ENCODE peak calls at places on chromosomes 16 and 17, in seven cellular contexts. U is hepatocyte; N is stomach; M is naive thymus-derived CD4-positive, alpha-beta T cell; L is psoas muscle; I is tibial nerve; K is GM23338. W is an unnamed sample.

GRCh38 chr17:58997756-58998553 is 108.7 kb downstream of the TRIM37 start:
- DNase-seq in M (no peak), L (no peak), I (no peak), U (no peak), N (no peak), K (no peak), W (no peak)

GRCh38 chr16:28218109-28218508 is 6.3 kb upstream of the XPO6 start:
- DNase-seq in M (peak; percentile 71), I (no peak), N (peak; percentile 37), L (no peak), U (peak; percentile 23), K (peak; percentile 78), W (peak; percentile 43)

GRCh38 chr17:44760474-44761308 is 1.9 kb downstream of the ADAM11 start:
- DNase-seq in L (no peak), N (no peak), U (no peak), K (no peak), M (no peak), I (no peak), W (no peak)

GRCh38 chr17:65389956-65390355 is 171.5 kb downstream of the AXIN2 start:
- DNase-seq in N (no peak), K (no peak), M (no peak), L (no peak), I (no peak), U (no peak), W (no peak)

GRCh38 chr17:5488752-5489151 is 2.4 kb downstream of the MIS12 start:
- DNase-seq in K (no peak), I (no peak), M (no peak), U (no peak), L (no peak), N (no peak), W (no peak)

GRCh38 chr17:17376362-17376761 is 73.2 kb downstream of the NT5M start:
- DNase-seq in L (no peak), M (no peak), U (peak; percentile 41), K (no peak), N (no peak), I (no peak), W (peak; percentile 26)

GRCh38 chr17:62857526-62857925 is 49.4 kb upstream of the MARCHF10 start:
- DNase-seq in U (no peak), L (no peak), N (no peak), I (no peak), M (no peak), K (no peak), W (no peak)

GRCh38 chr17:30368896-30369720 is 9.6 kb upstream of the CPD start:
- DNase-seq in U (no peak), L (no peak), I (no peak), M (no peak), K (no peak), N (no peak), W (no peak)

GRCh38 chr17:193841-194806 is 12.7 kb upstream of the DOC2B start:
- DNase-seq in U (peak; percentile 62), N (no peak), I (no peak), L (no peak), M (no peak), K (no peak), W (no peak)

GRCh38 chr17:48100591-48101011 is 677 bp downstream of the CBX1 start:
- DNase-seq in K (peak; percentile 89), L (peak; percentile 54), M (no peak), U (peak; percentile 75), I (no peak), N (peak; percentile 46), W (peak; percentile 88)

GRCh38 chr16:64159986-64160385 is 961.9 kb downstream of the CDH11 start:
- DNase-seq in U (no peak), M (no peak), I (no peak), K (no peak), L (no peak), N (no peak), W (no peak)

GRCh38 chr17:42221886-42222745 is 27.8 kb upstream of the GHDC start:
- DNase-seq in I (no peak), M (peak; percentile 58), L (peak; percentile 34), K (peak; percentile 83), U (peak; percentile 66), N (peak; percentile 55), W (no peak)

DNA sequence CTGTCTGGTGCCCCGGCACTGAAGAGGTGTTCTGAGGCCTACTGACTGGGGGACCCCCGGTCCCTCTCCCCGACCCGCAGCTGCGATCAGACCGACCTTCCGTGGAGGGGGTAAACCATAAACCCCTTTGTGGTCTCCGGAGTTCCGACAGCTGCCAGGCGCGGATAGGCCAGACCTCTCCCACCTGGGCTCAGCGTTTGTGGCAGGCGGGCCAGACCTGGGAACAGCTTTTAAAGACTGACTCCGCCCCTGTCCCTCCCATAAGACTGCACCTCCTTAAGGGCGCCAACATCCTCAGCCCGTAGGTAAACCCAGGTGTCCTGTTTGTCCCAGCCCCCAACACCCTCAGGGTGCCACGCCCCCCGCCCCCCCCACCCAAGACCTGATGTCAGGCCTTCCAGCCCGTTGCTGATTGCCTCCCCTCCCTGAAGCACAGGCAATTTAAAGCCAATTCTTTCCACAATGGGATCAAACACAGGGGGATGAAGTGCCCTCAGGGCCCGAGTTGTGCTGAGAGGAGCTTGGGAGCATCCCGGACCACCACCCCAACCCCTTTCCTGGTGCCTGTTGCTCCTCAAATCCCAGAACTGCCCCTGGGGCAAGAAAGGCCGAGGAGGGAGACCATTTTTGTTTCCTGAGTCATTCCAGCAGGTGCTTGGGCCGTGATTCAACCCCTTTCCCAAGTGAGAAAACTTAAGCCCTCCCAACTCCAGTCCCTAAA is at the start of gene SOX15:
- DNase-seq in K (peak; percentile 82), N (no peak), U (peak; percentile 19), M (no peak), I (no peak), L (no peak), W (no peak)
- H3K4me3 ChIP-seq in K (peak within 1 kb of the TSS; percentile 88), N (peak within 1 kb of the TSS; percentile 38), U (no peak within 1 kb of the TSS), M (no peak within 1 kb of the TSS), I (peak within 1 kb of the TSS; percentile 35), L (peak within 1 kb of the TSS; percentile 58), W (no peak within 1 kb of the TSS)

GRCh38 chr16:73025506-73026131 is 22.3 kb downstream of the ZFHX3 start:
- DNase-seq in N (no peak), K (no peak), U (no peak), M (no peak), I (no peak), L (no peak), W (no peak)

GRCh38 chr16:73024571-73025105 is 23.3 kb downstream of the ZFHX3 start:
- DNase-seq in N (no peak), I (no peak), L (no peak), K (no peak), U (no peak), M (no peak), W (no peak)

GRCh38 chr16:73023752-73024570 is 24.0 kb downstream of the ZFHX3 start:
- DNase-seq in K (no peak), L (no peak), U (no peak), N (no peak), I (no peak), M (no peak), W (no peak)

GRCh38 chr16:73023320-73023719 is 24.6 kb downstream of the ZFHX3 start:
- DNase-seq in L (no peak), M (no peak), U (no peak), N (no peak), K (no peak), I (no peak), W (no peak)

DNA sequence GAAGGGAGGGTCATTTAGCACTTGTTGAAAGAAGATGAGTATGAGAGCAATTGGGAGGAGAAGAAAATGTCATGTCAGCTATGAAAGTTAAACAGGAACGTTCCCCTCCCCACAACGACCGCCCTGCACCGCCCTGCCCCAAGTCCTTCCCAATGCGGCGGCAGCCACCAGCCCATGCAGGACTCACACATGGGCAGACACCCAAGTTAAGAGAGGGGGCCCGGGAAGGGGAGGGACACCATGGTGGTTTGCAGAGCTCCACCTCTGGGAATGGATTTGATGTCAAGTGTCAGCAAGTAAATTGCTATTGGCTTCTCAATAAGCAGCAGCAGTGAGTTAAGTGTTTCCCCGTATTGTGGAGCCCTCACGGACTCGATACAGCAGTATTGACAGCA is 22.8 kb downstream of the ZFHX3 start:
- DNase-seq in K (no peak), U (no peak), I (no peak), N (no peak), L (peak; percentile 32), M (no peak), W (no peak)
- H3K27me3 ChIP-seq in K (peaks cover 68% of the 10 kb centered on the region), U (no peaks in the 10 kb centered on the region), I (no peaks in the 10 kb centered on the region), N (no peaks in the 10 kb centered on the region), L (no peaks in the 10 kb centered on the region), M (no peaks in the 10 kb centered on the region), W (no peaks in the 10 kb centered on the region)

GRCh38 chr16:86495756-86496261 is 14.5 kb upstream of the FOXF1 start:
- DNase-seq in K (peak; percentile 48), U (no peak), M (no peak), L (no peak), N (no peak), I (no peak), W (no peak)
- H3K4me3 ChIP-seq in K (no peak overlapping the region), U (no peak overlapping the region), M (no peak overlapping the region), L (no peak overlapping the region), N (peak overlapping the region; percentile 46), I (no peak overlapping the region), W (no peak overlapping the region)

GRCh38 chr17:2108170-2108569 is 53.3 kb downstream of the HIC1 start:
- DNase-seq in U (no peak), L (no peak), I (no peak), M (no peak), K (no peak), N (no peak), W (no peak)

GRCh38 chr17:2107506-2107905 is 52.6 kb downstream of the HIC1 start:
- DNase-seq in U (no peak), I (peak; percentile 54), K (no peak), M (no peak), L (no peak), N (no peak), W (no peak)

GRCh38 chr17:2105663-2106062 is 50.8 kb downstream of the HIC1 start:
- DNase-seq in L (no peak), K (no peak), N (no peak), I (no peak), M (no peak), U (no peak), W (no peak)

GRCh38 chr17:2106308-2106707 is 51.4 kb downstream of the HIC1 start:
- DNase-seq in K (no peak), N (no peak), U (no peak), L (no peak), I (no peak), M (no peak), W (no peak)

GRCh38 chr17:2107050-2107449 is 52.1 kb downstream of the HIC1 start:
- DNase-seq in U (no peak), M (no peak), K (no peak), I (no peak), L (no peak), N (no peak), W (no peak)
- H3K27me3 ChIP-seq in U (no peaks in the 10 kb centered on the region), M (no peaks in the 10 kb centered on the region), K (no peaks in the 10 kb centered on the region), I (no peaks in the 10 kb centered on the region), L (no peaks in the 10 kb centered on the region), N (no peaks in the 10 kb centered on the region), W (no peaks in the 10 kb centered on the region)

W was measured in Caco-2.